ENCODE peak calls at places on chromosomes 11 and 22, in nine cellular contexts. X, O, Z, F, H, A, K, N and W are unnamed samples.

GRCh38 chr22:27663812-27664211 is 137.7 kb downstream of the MN1 start:
- DNase-seq in H (no peak), A (no peak), F (no peak), Z (no peak), X (no peak), O (no peak), K (no peak), N (no peak), W (no peak)

GRCh38 chr11:68798221-68798813 is 43.4 kb downstream of the CPT1A start:
- DNase-seq in O (no peak), H (peak), F (peak), A (peak), K (no peak), N (peak), Z (peak), X (peak), W (peak)

GRCh38 chr22:43375951-43376455 is 32.8 kb upstream of the SCUBE1 start:
- DNase-seq in X (no peak), F (no peak), Z (no peak), N (no peak), H (no peak), O (no peak), K (no peak), A (no peak), W (no peak)

GRCh38 chr22:30883586-30884145 is 84.9 kb downstream of the MORC2 start:
- DNase-seq in Z (no peak), X (no peak), O (no peak), K (no peak), A (no peak), F (no peak), N (no peak), H (no peak), W (no peak)

GRCh38 chr11:84865257-84865656 is 761.9 kb downstream of the DLG2 start:
- DNase-seq in A (no peak), O (no peak), K (no peak), H (no peak), F (no peak), Z (peak), X (no peak), N (no peak), W (no peak)

GRCh38 chr11:128302425-128303186 is 284.8 kb downstream of the ETS1 start:
- DNase-seq in Z (no peak), N (peak), O (peak), X (peak), F (peak), H (peak), A (no peak), K (no peak), W (peak)

GRCh38 chr11:127023991-127024390 is 23.4 kb upstream of the KIRREL3 start:
- DNase-seq in H (no peak), X (no peak), F (no peak), A (no peak), O (no peak), N (no peak), K (no peak), Z (no peak), W (no peak)

GRCh38 chr22:35611891-35612576 is 5.1 kb downstream of the MB start:
- DNase-seq in Z (no peak), N (no peak), F (no peak), H (no peak), K (no peak), O (no peak), X (no peak), A (no peak), W (no peak)

GRCh38 chr22:44247346-44247745 is 65.4 kb downstream of the SHISAL1 start:
- DNase-seq in N (no peak), Z (no peak), O (no peak), F (no peak), A (no peak), X (no peak), K (no peak), H (no peak), W (no peak)

GRCh38 chr11:103618532-103618931 is 417.9 kb upstream of the DDI1 start:
- DNase-seq in F (no peak), H (no peak), A (no peak), Z (no peak), O (no peak), K (no peak), N (no peak), X (no peak), W (no peak)